ENCODE peak calls at places on chromosomes 11 and 22, in seven cellular contexts. E is brain microvascular endothelial cell, T is progenitor cell of endocrine pancreas, B is Caco-2, N is transverse colon, A is kidney, R is heart right ventricle. X is an unnamed sample.
A peak's percentile ranks its signal among the peaks of the same experiment; 100 is the strongest.

GRCh38 chr11:58068640-58069039 is 37.9 kb downstream of the OR6Q1 start:
- DNase-seq in A (no peak), T (no peak), E (no peak), N (no peak), R (no peak), B (no peak), X (no peak)

GRCh38 chr11:36469063-36469462 is 41.0 kb downstream of the TRAF6 start:
- DNase-seq in B (no peak), A (no peak), R (no peak), T (no peak), E (peak; percentile 60), N (no peak), X (no peak)

GRCh38 chr11:126969865-126970479 is 30.6 kb downstream of the KIRREL3 start:
- DNase-seq in A (no peak), R (no peak), B (no peak), N (no peak), T (no peak), E (peak; percentile 16), X (no peak)

GRCh38 chr11:80929406-80929805 is 1488.6 kb upstream of the TENM4 start:
- DNase-seq in E (no peak), B (no peak), A (no peak), N (no peak), T (no peak), R (no peak), X (no peak)

GRCh38 chr11:67117667-67118058 is 1.4 kb upstream of the KDM2A start:
- DNase-seq in A (peak; percentile 82), E (no peak), B (peak; percentile 39), R (peak; percentile 48), T (no peak), N (peak; percentile 30), X (no peak)

GRCh38 chr11:9030601-9031000 is 26.8 kb upstream of the NRIP3 start:
- DNase-seq in A (no peak), B (no peak), E (no peak), T (no peak), R (no peak), N (no peak), X (no peak)

GRCh38 chr11:134034496-134035381 is 34.1 kb upstream of the JAM3 start:
- DNase-seq in R (no peak), N (no peak), B (no peak), T (no peak), E (no peak), A (no peak), X (no peak)

GRCh38 chr11:4826425-4826824 is 5.3 kb downstream of the OR51F2 start:
- DNase-seq in B (no peak), E (peak; percentile 28), N (no peak), R (no peak), A (no peak), T (no peak), X (no peak)

GRCh38 chr22:45318558-45319318 is 9.0 kb downstream of the FAM118A start:
- DNase-seq in E (no peak), T (no peak), N (no peak), B (no peak), A (no peak), R (no peak), X (no peak)

GRCh38 chr22:27344546-27344945 is 457.0 kb downstream of the MN1 start:
- DNase-seq in B (no peak), E (no peak), T (no peak), A (no peak), R (no peak), N (no peak), X (no peak)

GRCh38 chr11:129013737-129014475 is 71.2 kb upstream of the TP53AIP1 start:
- DNase-seq in B (no peak), A (no peak), R (no peak), T (no peak), N (peak; percentile 60), E (no peak), X (no peak)

GRCh38 chr11:12377106-12377823 is at the start of gene PARVA:
- DNase-seq in R (peak; percentile 76), B (peak; percentile 78), A (peak; percentile 92), E (peak; percentile 57), N (peak; percentile 76), T (peak; percentile 60), X (no peak)

GRCh38 chr11:133833101-133833898 is 12.0 kb downstream of the SPATA19 start:
- DNase-seq in E (no peak), R (no peak), B (no peak), A (no peak), T (no peak), N (no peak), X (no peak)

GRCh38 chr11:18720811-18721575 is 5.0 kb downstream of the IGSF22 start:
- DNase-seq in R (peak; percentile 85), T (peak; percentile 62), E (peak; percentile 55), B (peak; percentile 80), N (peak; percentile 87), A (peak; percentile 94), X (peak; percentile 63)

DNA sequence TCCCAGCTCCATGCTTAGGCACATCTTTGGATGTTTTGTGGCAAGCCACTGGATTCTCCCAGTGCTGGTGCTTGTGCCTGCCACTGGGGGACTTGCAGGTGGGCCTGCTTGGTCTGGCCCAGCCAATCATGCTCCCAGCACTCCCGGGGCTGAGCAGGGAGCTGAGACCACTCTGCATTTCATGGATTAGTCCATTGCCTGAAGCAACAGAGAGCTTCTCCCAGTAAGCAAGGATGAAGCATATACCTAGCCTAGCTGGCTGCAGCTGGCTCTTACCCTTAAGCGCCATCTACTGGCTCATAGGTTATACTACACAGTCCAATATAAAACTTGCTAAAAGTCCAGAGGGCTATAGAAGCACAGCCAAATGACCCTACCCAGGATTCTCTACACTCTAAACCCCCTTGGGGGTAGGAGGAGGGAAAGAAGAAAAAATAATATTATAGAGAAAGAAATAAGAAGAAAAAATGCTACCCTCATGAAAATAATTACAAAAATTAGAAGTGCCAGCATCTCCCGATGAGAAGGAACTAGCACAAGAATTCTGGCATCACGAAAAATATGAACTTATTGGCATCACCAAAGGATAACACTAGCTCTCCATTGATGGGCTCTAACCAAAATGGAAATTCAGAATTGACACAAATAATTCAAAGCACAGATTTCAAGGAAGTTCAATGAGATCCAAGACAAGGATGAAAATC is 275.3 kb downstream of the C11orf87 start:
- DNase-seq in N (no peak), A (no peak), B (peak; percentile 41), R (no peak), E (peak; percentile 55), T (no peak), X (no peak)
- TF ChIP-seq CTCF in N (peak; percentile 27), A (peak; percentile 57), B (peak; percentile 92), R (peak; percentile 65), E (peak; percentile 83), T (peak; percentile 74), X (peak; percentile 74)

GRCh38 chr11:68690671-68691401 is 6.5 kb downstream of the GAL start:
- DNase-seq in R (no peak), T (no peak), N (no peak), B (peak; percentile 17), E (no peak), A (no peak), X (no peak)
- TF ChIP-seq CTCF in R (no peak), T (no peak), N (no peak), B (no peak), E (peak; percentile 16), A (no peak), X (no peak)

GRCh38 chr11:119099707-119100106 is 1.9 kb downstream of the DPAGT1 start:
- DNase-seq in R (no peak), T (no peak), A (no peak), E (no peak), B (no peak), N (no peak), X (no peak)

GRCh38 chr11:119101759-119102423 is at the start of gene DPAGT1:
- DNase-seq in E (peak; percentile 96), R (peak; percentile 81), B (peak; percentile 99), A (peak; percentile 94), T (peak; percentile 61), N (peak; percentile 92), X (peak; percentile 86)

GRCh38 chr11:119100960-119101349 is 698 bp downstream of the DPAGT1 start:
- DNase-seq in A (no peak), N (no peak), R (no peak), E (no peak), T (no peak), B (no peak), X (no peak)

GRCh38 chr11:119101367-119101758 is 290 bp downstream of the DPAGT1 start:
- DNase-seq in R (no peak), B (peak; percentile 83), T (peak; percentile 54), A (no peak), N (peak; percentile 44), E (peak; percentile 20), X (no peak)

DNA sequence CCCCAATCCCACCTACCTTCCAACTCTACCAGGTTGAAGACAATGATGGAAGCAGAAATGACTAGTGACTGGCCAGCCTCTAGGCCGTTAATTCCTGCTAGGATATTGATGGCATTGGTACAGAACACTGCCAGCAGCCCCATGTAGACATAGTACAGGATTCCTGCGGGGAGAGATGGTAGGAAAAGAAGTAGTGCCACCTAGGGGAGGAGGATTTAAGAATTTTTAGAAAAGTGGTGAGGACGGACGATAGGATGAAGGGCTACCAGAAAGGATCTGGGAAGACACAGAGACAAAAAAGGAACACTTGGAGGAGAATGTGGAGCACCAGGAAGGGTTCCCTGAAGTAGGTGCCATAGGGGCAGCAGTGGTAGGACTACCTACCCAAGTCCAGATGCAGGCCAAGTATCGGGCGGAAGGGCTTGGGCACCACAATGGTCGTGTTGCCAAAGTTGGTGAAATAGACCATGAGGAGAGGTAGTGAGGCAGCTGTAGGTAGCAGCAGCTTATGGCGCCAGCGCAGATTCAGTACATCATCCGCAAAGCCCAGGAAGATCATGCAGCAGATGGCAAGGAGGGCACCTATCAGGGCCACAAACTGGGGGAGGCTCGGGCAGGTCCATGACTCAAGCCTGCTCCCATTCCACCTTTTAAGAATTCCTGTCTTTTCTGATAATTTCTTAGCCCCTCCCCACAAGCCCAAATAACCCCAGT is 1.2 kb downstream of the DPAGT1 start:
- DNase-seq in N (no peak), T (no peak), E (peak; percentile 34), B (no peak), R (no peak), A (no peak), X (no peak)
- TF ChIP-seq CTCF in N (peak; percentile 20), T (peak; percentile 17), E (peak; percentile 65), B (peak; percentile 30), R (no peak), A (no peak), X (peak; percentile 27)

DNA sequence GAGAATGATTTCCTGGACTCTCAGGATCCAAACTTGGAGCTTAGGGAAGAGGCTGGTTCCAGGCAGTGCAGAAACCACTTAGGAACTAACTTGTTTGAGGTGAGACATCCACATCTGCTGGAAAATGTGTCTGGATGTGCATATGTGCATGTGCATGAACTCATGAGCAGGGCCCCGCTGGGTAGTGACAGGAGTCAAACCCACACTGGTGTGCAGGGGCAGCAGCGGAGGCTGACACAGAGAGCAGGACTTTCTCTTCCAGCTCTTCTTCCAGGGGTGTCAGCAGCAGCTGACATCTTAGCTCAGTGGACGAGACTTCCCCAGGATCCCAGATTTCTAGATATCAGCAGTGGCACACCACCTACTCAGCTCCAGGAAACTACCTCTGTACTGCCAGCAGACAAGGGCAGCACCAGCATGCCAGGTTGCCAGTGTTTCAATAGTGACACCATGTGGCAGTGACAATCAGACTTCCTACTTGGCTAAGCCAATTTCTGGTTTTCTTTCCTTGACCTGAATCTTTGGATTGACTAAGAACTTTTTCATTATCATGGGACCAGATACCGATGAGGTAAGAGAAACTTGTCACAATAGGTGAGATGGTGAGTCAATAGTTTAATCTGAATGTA is 227.5 kb upstream of the ZC3H12C start:
- DNase-seq in N (no peak), A (peak; percentile 63), B (no peak), E (no peak), R (peak; percentile 9), T (no peak), X (no peak)
- TF ChIP-seq CTCF in N (no peak), A (no peak), B (no peak), E (no peak), R (peak; percentile 52), T (peak; percentile 26), X (no peak)

GRCh38 chr11:121536116-121536515 is 83.3 kb upstream of the SORL1-AS1 start:
- DNase-seq in B (no peak), R (no peak), A (no peak), E (no peak), T (no peak), N (no peak), X (no peak)
- TF ChIP-seq CTCF in B (no peak), R (no peak), A (no peak), E (no peak), T (no peak), N (no peak), X (no peak)